ENCODE peak calls at places on chromosomes 16 and 17, in nine cellular contexts. One of them, this sample, is unnamed.

GRCh38 chr16:66315210-66315825 is 51.2 kb upstream of the CDH5 start:
- DNase-seq in A549: peak
- DNase-seq in SK-N-SH: peak
- DNase-seq in K562: peak
- DNase-seq in GM12878: peak
- DNase-seq in HepG2: peak
- DNase-seq in NB4: peak
- DNase-seq in HCT116: peak
- DNase-seq in H1: peak
- DNase-seq in this sample: peak

GRCh38 chr16:56584276-56584675 is 5.1 kb upstream of the MT3 start:
- DNase-seq in A549: no peak
- DNase-seq in H1: no peak
- DNase-seq in HepG2: no peak
- DNase-seq in HCT116: no peak
- DNase-seq in K562: no peak
- DNase-seq in NB4: no peak
- DNase-seq in GM12878: no peak
- DNase-seq in SK-N-SH: no peak
- DNase-seq in this sample: no peak

GRCh38 chr16:66886346-66886745 is 6.0 kb downstream of the PDP2 start:
- DNase-seq in HepG2: no peak
- DNase-seq in SK-N-SH: no peak
- DNase-seq in K562: no peak
- DNase-seq in H1: no peak
- DNase-seq in NB4: no peak
- DNase-seq in A549: no peak
- DNase-seq in GM12878: no peak
- DNase-seq in HCT116: no peak
- DNase-seq in this sample: no peak

GRCh38 chr17:33284022-33284421 is 9.1 kb downstream of the ASIC2 start:
- DNase-seq in H1: no peak
- DNase-seq in SK-N-SH: no peak
- DNase-seq in HCT116: no peak
- DNase-seq in HepG2: peak
- DNase-seq in K562: no peak
- DNase-seq in GM12878: no peak
- DNase-seq in A549: peak
- DNase-seq in NB4: no peak
- DNase-seq in this sample: no peak

GRCh38 chr16:66728117-66728787 is 23.2 kb downstream of the DYNC1LI2 start:
- DNase-seq in K562: peak
- DNase-seq in HCT116: peak
- DNase-seq in SK-N-SH: peak
- DNase-seq in HepG2: peak
- DNase-seq in GM12878: no peak
- DNase-seq in NB4: peak
- DNase-seq in A549: peak
- DNase-seq in H1: no peak
- DNase-seq in this sample: no peak

GRCh38 chr16:30063893-30064745 is 1.4 kb upstream of the ALDOA start:
- DNase-seq in H1: no peak
- DNase-seq in K562: peak
- DNase-seq in A549: peak
- DNase-seq in HCT116: no peak
- DNase-seq in HepG2: peak
- DNase-seq in GM12878: peak
- DNase-seq in SK-N-SH: peak
- DNase-seq in NB4: peak
- DNase-seq in this sample: peak

GRCh38 chr16:89117975-89118289 is 24.3 kb downstream of the ACSF3 start:
- DNase-seq in HCT116: no peak
- DNase-seq in HepG2: no peak
- DNase-seq in SK-N-SH: no peak
- DNase-seq in K562: no peak
- DNase-seq in GM12878: no peak
- DNase-seq in H1: no peak
- DNase-seq in A549: no peak
- DNase-seq in NB4: no peak
- DNase-seq in this sample: peak

GRCh38 chr17:47106130-47106529 is 83.0 kb downstream of the CDC27 start:
- DNase-seq in K562: peak
- DNase-seq in A549: no peak
- DNase-seq in H1: no peak
- DNase-seq in SK-N-SH: no peak
- DNase-seq in NB4: no peak
- DNase-seq in HepG2: no peak
- DNase-seq in HCT116: no peak
- DNase-seq in GM12878: no peak
- DNase-seq in this sample: no peak

GRCh38 chr16:78995441-78995840 is 605.1 kb downstream of the MAF start:
- DNase-seq in NB4: no peak
- DNase-seq in HCT116: no peak
- DNase-seq in A549: no peak
- DNase-seq in GM12878: no peak
- DNase-seq in K562: no peak
- DNase-seq in HepG2: no peak
- DNase-seq in H1: no peak
- DNase-seq in SK-N-SH: no peak
- DNase-seq in this sample: no peak

GRCh38 chr17:12985431-12986285 is 32.2 kb downstream of the ELAC2 start:
- DNase-seq in HepG2: no peak
- DNase-seq in NB4: no peak
- DNase-seq in A549: no peak
- DNase-seq in GM12878: no peak
- DNase-seq in SK-N-SH: no peak
- DNase-seq in HCT116: no peak
- DNase-seq in K562: no peak
- DNase-seq in H1: no peak
- DNase-seq in this sample: no peak

GRCh38 chr17:47224971-47225370 is 15.8 kb downstream of the MYL4 start:
- DNase-seq in SK-N-SH: no peak
- DNase-seq in NB4: no peak
- DNase-seq in GM12878: no peak
- DNase-seq in A549: no peak
- DNase-seq in K562: no peak
- DNase-seq in H1: no peak
- DNase-seq in HepG2: no peak
- DNase-seq in HCT116: no peak
- DNase-seq in this sample: no peak

GRCh38 chr16:68696514-68696913 is 40.6 kb upstream of the CDH1 start:
- DNase-seq in HCT116: no peak
- DNase-seq in HepG2: peak
- DNase-seq in SK-N-SH: no peak
- DNase-seq in K562: no peak
- DNase-seq in H1: no peak
- DNase-seq in NB4: no peak
- DNase-seq in GM12878: no peak
- DNase-seq in A549: no peak
- DNase-seq in this sample: no peak

GRCh38 chr16:84244728-84245127 is 4.9 kb upstream of the KCNG4 start:
- DNase-seq in NB4: no peak
- DNase-seq in A549: no peak
- DNase-seq in H1: no peak
- DNase-seq in HCT116: no peak
- DNase-seq in HepG2: no peak
- DNase-seq in K562: no peak
- DNase-seq in GM12878: no peak
- DNase-seq in SK-N-SH: no peak
- DNase-seq in this sample: no peak

GRCh38 chr17:64055183-64056142 is 35.0 kb upstream of the ICAM2 start:
- DNase-seq in K562: no peak
- DNase-seq in HepG2: no peak
- DNase-seq in NB4: no peak
- DNase-seq in A549: no peak
- DNase-seq in H1: no peak
- DNase-seq in SK-N-SH: no peak
- DNase-seq in HCT116: no peak
- DNase-seq in GM12878: no peak
- DNase-seq in this sample: no peak

GRCh38 chr17:16287563-16288027 is 65.7 kb downstream of the CENPV start:
- DNase-seq in SK-N-SH: no peak
- DNase-seq in H1: no peak
- DNase-seq in HepG2: peak
- DNase-seq in A549: peak
- DNase-seq in HCT116: no peak
- DNase-seq in NB4: peak
- DNase-seq in GM12878: peak
- DNase-seq in K562: no peak
- DNase-seq in this sample: no peak

GRCh38 chr17:45052052-45052772 is 780 bp upstream of the DCAKD start:
- DNase-seq in H1: no peak
- DNase-seq in HepG2: peak
- DNase-seq in A549: peak
- DNase-seq in NB4: peak
- DNase-seq in K562: peak
- DNase-seq in HCT116: no peak
- DNase-seq in SK-N-SH: peak
- DNase-seq in GM12878: no peak
- DNase-seq in this sample: peak

GRCh38 chr16:12323007-12323699 is 346.6 kb downstream of the SNX29 start:
- DNase-seq in HepG2: no peak
- DNase-seq in A549: no peak
- DNase-seq in NB4: peak
- DNase-seq in K562: no peak
- DNase-seq in HCT116: no peak
- DNase-seq in GM12878: peak
- DNase-seq in SK-N-SH: no peak
- DNase-seq in H1: no peak
- DNase-seq in this sample: no peak

DNA sequence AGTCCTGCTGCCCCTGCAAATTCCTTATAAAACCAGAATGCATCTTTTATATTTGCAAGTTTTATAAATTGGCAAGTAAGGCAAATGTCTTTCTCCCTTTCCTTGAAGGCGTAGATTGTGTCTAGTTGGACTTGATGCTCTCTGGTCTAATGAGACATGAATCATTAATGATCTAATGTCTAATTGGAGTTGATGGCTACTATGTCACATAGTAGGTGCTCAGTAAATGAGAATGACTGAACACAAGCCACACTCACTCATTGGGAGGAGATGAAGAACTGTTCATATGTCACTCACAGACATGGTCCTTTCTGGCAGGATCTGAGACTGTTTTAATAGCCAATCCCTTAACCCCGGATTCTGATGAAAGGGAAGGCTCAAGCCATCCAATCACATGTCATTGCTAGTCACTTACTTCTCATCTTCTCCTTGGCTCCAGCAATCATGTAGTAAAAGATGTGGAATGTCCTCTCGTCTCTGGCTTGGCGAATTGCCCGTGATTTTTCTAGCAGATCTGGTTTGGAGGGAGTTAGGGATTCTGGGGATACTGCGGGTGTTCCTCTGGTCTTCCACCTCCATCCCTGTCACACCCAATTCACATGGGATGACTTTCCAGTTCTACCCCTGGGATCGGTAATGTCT is 81.0 kb downstream of the MYH11 start:
- DNase-seq in HepG2: no peak
- DNase-seq in NB4: no peak
- DNase-seq in SK-N-SH: no peak
- DNase-seq in H1: no peak
- DNase-seq in A549: no peak
- DNase-seq in HCT116: no peak
- DNase-seq in K562: no peak
- DNase-seq in GM12878: no peak
- DNase-seq in this sample: no peak
- TF ChIP-seq MAX in HepG2: no peak
- TF ChIP-seq MAX in NB4: no peak
- TF ChIP-seq MAX in SK-N-SH: no peak
- TF ChIP-seq MAX in H1: no peak
- TF ChIP-seq MAX in A549: no peak
- TF ChIP-seq MAX in HCT116: no peak
- TF ChIP-seq MAX in K562: no peak
- TF ChIP-seq MAX in GM12878: no peak
- TF ChIP-seq MAX in this sample: no peak

GRCh38 chr16:72637306-72637705 is 410.6 kb downstream of the ZFHX3 start:
- DNase-seq in GM12878: no peak
- DNase-seq in H1: no peak
- DNase-seq in K562: no peak
- DNase-seq in A549: peak
- DNase-seq in NB4: no peak
- DNase-seq in HCT116: no peak
- DNase-seq in HepG2: no peak
- DNase-seq in SK-N-SH: no peak
- DNase-seq in this sample: no peak
- TF ChIP-seq MAX in GM12878: no peak
- TF ChIP-seq MAX in H1: no peak
- TF ChIP-seq MAX in K562: no peak
- TF ChIP-seq MAX in A549: no peak
- TF ChIP-seq MAX in NB4: no peak
- TF ChIP-seq MAX in HCT116: no peak
- TF ChIP-seq MAX in HepG2: no peak
- TF ChIP-seq MAX in SK-N-SH: no peak
- TF ChIP-seq MAX in this sample: no peak

DNA sequence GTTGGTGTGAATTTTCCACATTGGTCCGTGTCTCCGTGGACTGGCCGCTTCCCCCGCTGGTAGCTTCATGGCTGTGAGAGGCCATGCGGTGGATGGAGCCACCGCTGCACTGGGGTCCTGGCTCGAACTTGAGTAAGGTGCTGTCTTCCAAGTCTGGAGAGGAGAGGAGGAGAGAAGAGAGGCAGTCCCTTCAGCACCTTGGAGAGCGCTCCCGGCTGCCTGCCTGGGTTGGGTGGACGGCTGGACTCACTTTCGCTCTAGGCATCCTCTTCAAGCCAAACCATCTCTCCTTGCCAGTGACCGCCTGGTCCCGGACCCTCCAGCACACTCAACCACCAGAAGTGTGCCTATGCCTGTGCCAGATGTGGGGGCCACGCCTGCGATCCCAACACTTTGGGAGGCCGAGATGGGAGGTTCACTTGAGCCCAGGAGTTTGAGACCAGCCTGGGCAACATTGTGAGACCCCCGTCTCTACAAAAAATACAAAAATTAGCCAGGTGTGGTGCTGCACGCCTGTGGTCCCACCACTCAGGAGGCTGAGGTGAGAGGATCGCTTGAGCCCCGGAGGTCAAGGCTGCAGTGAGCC is 6.2 kb downstream of the JPH3 start:
- DNase-seq in A549: peak
- DNase-seq in H1: no peak
- DNase-seq in GM12878: no peak
- DNase-seq in K562: peak
- DNase-seq in HCT116: no peak
- DNase-seq in NB4: peak
- DNase-seq in SK-N-SH: no peak
- DNase-seq in HepG2: peak
- DNase-seq in this sample: peak
- TF ChIP-seq MAX in A549: no peak
- TF ChIP-seq MAX in H1: peak
- TF ChIP-seq MAX in GM12878: no peak
- TF ChIP-seq MAX in K562: no peak
- TF ChIP-seq MAX in HCT116: no peak
- TF ChIP-seq MAX in NB4: no peak
- TF ChIP-seq MAX in SK-N-SH: no peak
- TF ChIP-seq MAX in HepG2: no peak
- TF ChIP-seq MAX in this sample: peak

DNA sequence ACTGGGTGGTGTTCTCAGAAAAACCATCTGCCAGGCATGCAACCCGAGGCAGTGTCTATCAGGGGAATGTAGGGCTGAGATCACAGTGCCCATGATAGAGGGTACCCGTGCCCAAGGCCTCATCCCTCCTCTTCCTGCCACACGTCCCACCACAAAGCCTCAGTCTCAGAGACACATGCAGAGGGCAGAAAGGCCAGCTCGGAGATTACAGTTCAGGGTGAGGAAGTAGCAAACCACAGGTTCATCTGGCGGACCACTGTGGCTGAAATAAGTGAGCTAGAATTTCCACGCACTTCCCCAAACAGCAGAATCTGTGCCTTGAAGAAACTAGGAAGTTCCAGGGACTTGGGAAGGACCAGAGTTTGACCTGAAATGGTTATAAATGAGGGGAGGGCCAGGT is 33.8 kb downstream of the GINS3 start:
- DNase-seq in H1: no peak
- DNase-seq in A549: no peak
- DNase-seq in SK-N-SH: no peak
- DNase-seq in HCT116: no peak
- DNase-seq in K562: no peak
- DNase-seq in GM12878: peak
- DNase-seq in HepG2: no peak
- DNase-seq in NB4: peak
- DNase-seq in this sample: no peak
- TF ChIP-seq MAX in H1: no peak
- TF ChIP-seq MAX in A549: no peak
- TF ChIP-seq MAX in SK-N-SH: no peak
- TF ChIP-seq MAX in HCT116: no peak
- TF ChIP-seq MAX in K562: no peak
- TF ChIP-seq MAX in GM12878: no peak
- TF ChIP-seq MAX in HepG2: no peak
- TF ChIP-seq MAX in NB4: peak
- TF ChIP-seq MAX in this sample: no peak

This sample was measured in WTC11.